ENCODE peak calls at places on chromosomes 2 and 18, in six cellular contexts. One of them, this sample, is unnamed.
A peak's percentile ranks its signal among the peaks of the same experiment; 100 is the strongest.

GRCh38 chr2:30628341-30628740 is 178.9 kb downstream of the CAPN13 start:
- DNase-seq in A549: no peak
- DNase-seq in HepG2: no peak
- DNase-seq in GM12878: no peak
- DNase-seq in K562: no peak
- DNase-seq in endothelial cell of umbilical vein: no peak
- DNase-seq in this sample: no peak

GRCh38 chr2:198545411-198545810 is 741.0 kb downstream of the PLCL1 start:
- DNase-seq in A549: no peak
- DNase-seq in HepG2: no peak
- DNase-seq in GM12878: no peak
- DNase-seq in K562: no peak
- DNase-seq in endothelial cell of umbilical vein: no peak
- DNase-seq in this sample: no peak

GRCh38 chr18:50465211-50466153 is 90.6 kb downstream of the SKA1 start:
- DNase-seq in A549: no peak
- DNase-seq in HepG2: no peak
- DNase-seq in GM12878: no peak
- DNase-seq in K562: no peak
- DNase-seq in endothelial cell of umbilical vein: no peak
- DNase-seq in this sample: no peak

GRCh38 chr2:173254659-173255058 is 100.0 kb upstream of the CDCA7 start:
- DNase-seq in A549: peak; percentile 19
- DNase-seq in HepG2: no peak
- DNase-seq in GM12878: no peak
- DNase-seq in K562: no peak
- DNase-seq in endothelial cell of umbilical vein: no peak
- DNase-seq in this sample: no peak

GRCh38 chr2:184835081-184835728 is 236.9 kb downstream of the ZNF804A start:
- DNase-seq in A549: no peak
- DNase-seq in HepG2: peak; percentile 5
- DNase-seq in GM12878: no peak
- DNase-seq in K562: no peak
- DNase-seq in endothelial cell of umbilical vein: no peak
- DNase-seq in this sample: no peak

GRCh38 chr2:3486047-3487027 is 33.0 kb downstream of the ADI1 start:
- DNase-seq in A549: no peak
- DNase-seq in HepG2: no peak
- DNase-seq in GM12878: no peak
- DNase-seq in K562: no peak
- DNase-seq in endothelial cell of umbilical vein: no peak
- DNase-seq in this sample: no peak

GRCh38 chr18:54926593-54927297 is 32.5 kb downstream of the CCDC68 start:
- DNase-seq in A549: no peak
- DNase-seq in HepG2: no peak
- DNase-seq in GM12878: no peak
- DNase-seq in K562: no peak
- DNase-seq in endothelial cell of umbilical vein: no peak
- DNase-seq in this sample: no peak

GRCh38 chr2:181685150-181685688 is 4.9 kb upstream of the NEUROD1 start:
- DNase-seq in A549: no peak
- DNase-seq in HepG2: no peak
- DNase-seq in GM12878: no peak
- DNase-seq in K562: no peak
- DNase-seq in endothelial cell of umbilical vein: no peak
- DNase-seq in this sample: peak; percentile 7

GRCh38 chr2:80050246-80050645 is 254.3 kb downstream of the LRRTM1 start:
- DNase-seq in A549: no peak
- DNase-seq in HepG2: no peak
- DNase-seq in GM12878: no peak
- DNase-seq in K562: no peak
- DNase-seq in endothelial cell of umbilical vein: no peak
- DNase-seq in this sample: no peak

GRCh38 chr2:201118957-201119848 is 3.2 kb downstream of the CFLAR start:
- DNase-seq in A549: no peak
- DNase-seq in HepG2: no peak
- DNase-seq in GM12878: no peak
- DNase-seq in K562: peak; percentile 67
- DNase-seq in endothelial cell of umbilical vein: peak; percentile 68
- DNase-seq in this sample: peak; percentile 86

GRCh38 chr2:234672498-234673150 is 175.7 kb upstream of the ARL4C start:
- DNase-seq in A549: no peak
- DNase-seq in HepG2: no peak
- DNase-seq in GM12878: no peak
- DNase-seq in K562: no peak
- DNase-seq in endothelial cell of umbilical vein: peak; percentile 31
- DNase-seq in this sample: no peak

GRCh38 chr18:36648803-36649202 is 180.0 kb downstream of the TPGS2 start:
- DNase-seq in A549: no peak
- DNase-seq in HepG2: no peak
- DNase-seq in GM12878: no peak
- DNase-seq in K562: no peak
- DNase-seq in endothelial cell of umbilical vein: no peak
- DNase-seq in this sample: no peak

GRCh38 chr2:15120578-15120977 is 440.6 kb downstream of the NBAS start:
- DNase-seq in A549: no peak
- DNase-seq in HepG2: no peak
- DNase-seq in GM12878: no peak
- DNase-seq in K562: no peak
- DNase-seq in endothelial cell of umbilical vein: no peak
- DNase-seq in this sample: peak; percentile 45

GRCh38 chr2:42051168-42052125 is 3.6 kb downstream of the PKDCC start:
- DNase-seq in A549: no peak
- DNase-seq in HepG2: peak; percentile 44
- DNase-seq in GM12878: no peak
- DNase-seq in K562: no peak
- DNase-seq in endothelial cell of umbilical vein: no peak
- DNase-seq in this sample: no peak

GRCh38 chr2:11123856-11124759 is 31.2 kb upstream of the SLC66A3 start:
- DNase-seq in A549: peak; percentile 77
- DNase-seq in HepG2: peak; percentile 43
- DNase-seq in GM12878: no peak
- DNase-seq in K562: peak; percentile 70
- DNase-seq in endothelial cell of umbilical vein: peak; percentile 52
- DNase-seq in this sample: peak; percentile 67

GRCh38 chr2:70830333-70830732 is 5.3 kb downstream of the CD207 start:
- DNase-seq in A549: no peak
- DNase-seq in HepG2: no peak
- DNase-seq in GM12878: no peak
- DNase-seq in K562: no peak
- DNase-seq in endothelial cell of umbilical vein: peak; percentile 12
- DNase-seq in this sample: no peak

GRCh38 chr2:24886640-24887324 is 33.3 kb downstream of the ADCY3 start:
- DNase-seq in A549: no peak
- DNase-seq in HepG2: no peak
- DNase-seq in GM12878: no peak
- DNase-seq in K562: no peak
- DNase-seq in endothelial cell of umbilical vein: peak; percentile 85
- DNase-seq in this sample: peak; percentile 42

GRCh38 chr18:74290831-74291770 is 662 bp downstream of the CYB5A start:
- DNase-seq in A549: no peak
- DNase-seq in HepG2: peak; percentile 34
- DNase-seq in GM12878: no peak
- DNase-seq in K562: no peak
- DNase-seq in endothelial cell of umbilical vein: no peak
- DNase-seq in this sample: peak; percentile 8

GRCh38 chr2:213288913-213289700 is 4.8 kb downstream of the SPAG16 start:
- DNase-seq in A549: no peak
- DNase-seq in HepG2: no peak
- DNase-seq in GM12878: no peak
- DNase-seq in K562: no peak
- DNase-seq in endothelial cell of umbilical vein: no peak
- DNase-seq in this sample: no peak

GRCh38 chr18:7523772-7524171 is 43.3 kb upstream of the PTPRM start:
- DNase-seq in A549: no peak
- DNase-seq in HepG2: no peak
- DNase-seq in GM12878: no peak
- DNase-seq in K562: no peak
- DNase-seq in endothelial cell of umbilical vein: no peak
- DNase-seq in this sample: no peak

GRCh38 chr18:48859311-48860275 is 91.2 kb downstream of the SMAD7 start:
- DNase-seq in A549: no peak
- DNase-seq in HepG2: no peak
- DNase-seq in GM12878: no peak
- DNase-seq in K562: no peak
- DNase-seq in endothelial cell of umbilical vein: no peak
- DNase-seq in this sample: no peak

GRCh38 chr2:19185061-19185460 is 173.4 kb downstream of the OSR1 start:
- DNase-seq in A549: no peak
- DNase-seq in HepG2: no peak
- DNase-seq in GM12878: no peak
- DNase-seq in K562: no peak
- DNase-seq in endothelial cell of umbilical vein: no peak
- DNase-seq in this sample: peak; percentile 6

GRCh38 chr2:199716807-199717586 is 134.0 kb downstream of the FTCDNL1 start:
- DNase-seq in A549: peak; percentile 51
- DNase-seq in HepG2: peak; percentile 21
- DNase-seq in GM12878: no peak
- DNase-seq in K562: no peak
- DNase-seq in endothelial cell of umbilical vein: no peak
- DNase-seq in this sample: no peak

GRCh38 chr2:165016772-165017411 is 61.6 kb upstream of the SLC38A11 start:
- DNase-seq in A549: peak; percentile 49
- DNase-seq in HepG2: peak; percentile 48
- DNase-seq in GM12878: no peak
- DNase-seq in K562: peak; percentile 11
- DNase-seq in endothelial cell of umbilical vein: peak; percentile 43
- DNase-seq in this sample: peak; percentile 40

GRCh38 chr2:30561349-30561748 is 114.3 kb downstream of the LCLAT1 start:
- DNase-seq in A549: no peak
- DNase-seq in HepG2: peak; percentile 24
- DNase-seq in GM12878: no peak
- DNase-seq in K562: no peak
- DNase-seq in endothelial cell of umbilical vein: no peak
- DNase-seq in this sample: peak; percentile 21

GRCh38 chr2:120434909-120435308 is 89.0 kb downstream of the INHBB start:
- DNase-seq in A549: no peak
- DNase-seq in HepG2: no peak
- DNase-seq in GM12878: no peak
- DNase-seq in K562: no peak
- DNase-seq in endothelial cell of umbilical vein: no peak
- DNase-seq in this sample: no peak

GRCh38 chr2:148122788-148123187 is 101.9 kb downstream of the MBD5 start:
- DNase-seq in A549: no peak
- DNase-seq in HepG2: no peak
- DNase-seq in GM12878: no peak
- DNase-seq in K562: no peak
- DNase-seq in endothelial cell of umbilical vein: no peak
- DNase-seq in this sample: no peak
- TF ChIP-seq MYC in A549: no peak
- TF ChIP-seq MYC in HepG2: no peak
- TF ChIP-seq MYC in GM12878: no peak
- TF ChIP-seq MYC in K562: no peak
- TF ChIP-seq MYC in endothelial cell of umbilical vein: no peak
- TF ChIP-seq MYC in this sample: no peak

GRCh38 chr2:46471-47345 is at the start of gene FAM110C:
- DNase-seq in A549: no peak
- DNase-seq in HepG2: peak; percentile 48
- DNase-seq in GM12878: no peak
- DNase-seq in K562: no peak
- DNase-seq in endothelial cell of umbilical vein: no peak
- DNase-seq in this sample: no peak
- H3K4me3 ChIP-seq in A549: peak within 1 kb of the TSS; percentile 51
- H3K4me3 ChIP-seq in HepG2: peak within 1 kb of the TSS; percentile 73
- H3K4me3 ChIP-seq in GM12878: no peak within 1 kb of the TSS
- H3K4me3 ChIP-seq in K562: no peak within 1 kb of the TSS
- H3K4me3 ChIP-seq in endothelial cell of umbilical vein: no peak within 1 kb of the TSS
- H3K4me3 ChIP-seq in this sample: no peak within 1 kb of the TSS

GRCh38 chr2:96537066-96537733 is 648 bp downstream of the ARID5A start:
- DNase-seq in A549: no peak
- DNase-seq in HepG2: no peak
- DNase-seq in GM12878: peak; percentile 66
- DNase-seq in K562: peak; percentile 72
- DNase-seq in endothelial cell of umbilical vein: peak; percentile 64
- DNase-seq in this sample: peak; percentile 97

GRCh38 chr2:96540136-96540535 is 3.6 kb downstream of the ARID5A start:
- DNase-seq in A549: no peak
- DNase-seq in HepG2: no peak
- DNase-seq in GM12878: no peak
- DNase-seq in K562: no peak
- DNase-seq in endothelial cell of umbilical vein: no peak
- DNase-seq in this sample: no peak

GRCh38 chr2:96537734-96538486 is 1.4 kb downstream of the ARID5A start:
- DNase-seq in A549: no peak
- DNase-seq in HepG2: no peak
- DNase-seq in GM12878: no peak
- DNase-seq in K562: no peak
- DNase-seq in endothelial cell of umbilical vein: peak; percentile 23
- DNase-seq in this sample: peak; percentile 43

GRCh38 chr2:96539215-96539920 is 2.8 kb downstream of the ARID5A start:
- DNase-seq in A549: no peak
- DNase-seq in HepG2: no peak
- DNase-seq in GM12878: no peak
- DNase-seq in K562: no peak
- DNase-seq in endothelial cell of umbilical vein: no peak
- DNase-seq in this sample: no peak

GRCh38 chr2:96538487-96539214 is 2.1 kb downstream of the ARID5A start:
- DNase-seq in A549: no peak
- DNase-seq in HepG2: peak; percentile 74
- DNase-seq in GM12878: peak; percentile 31
- DNase-seq in K562: no peak
- DNase-seq in endothelial cell of umbilical vein: peak; percentile 88
- DNase-seq in this sample: peak; percentile 46
- TF ChIP-seq POLR2A in A549: no peak
- TF ChIP-seq POLR2A in HepG2: no peak
- TF ChIP-seq POLR2A in GM12878: peak; percentile 47
- TF ChIP-seq POLR2A in K562: no peak
- TF ChIP-seq POLR2A in endothelial cell of umbilical vein: no peak
- TF ChIP-seq POLR2A in this sample: no peak

DNA sequence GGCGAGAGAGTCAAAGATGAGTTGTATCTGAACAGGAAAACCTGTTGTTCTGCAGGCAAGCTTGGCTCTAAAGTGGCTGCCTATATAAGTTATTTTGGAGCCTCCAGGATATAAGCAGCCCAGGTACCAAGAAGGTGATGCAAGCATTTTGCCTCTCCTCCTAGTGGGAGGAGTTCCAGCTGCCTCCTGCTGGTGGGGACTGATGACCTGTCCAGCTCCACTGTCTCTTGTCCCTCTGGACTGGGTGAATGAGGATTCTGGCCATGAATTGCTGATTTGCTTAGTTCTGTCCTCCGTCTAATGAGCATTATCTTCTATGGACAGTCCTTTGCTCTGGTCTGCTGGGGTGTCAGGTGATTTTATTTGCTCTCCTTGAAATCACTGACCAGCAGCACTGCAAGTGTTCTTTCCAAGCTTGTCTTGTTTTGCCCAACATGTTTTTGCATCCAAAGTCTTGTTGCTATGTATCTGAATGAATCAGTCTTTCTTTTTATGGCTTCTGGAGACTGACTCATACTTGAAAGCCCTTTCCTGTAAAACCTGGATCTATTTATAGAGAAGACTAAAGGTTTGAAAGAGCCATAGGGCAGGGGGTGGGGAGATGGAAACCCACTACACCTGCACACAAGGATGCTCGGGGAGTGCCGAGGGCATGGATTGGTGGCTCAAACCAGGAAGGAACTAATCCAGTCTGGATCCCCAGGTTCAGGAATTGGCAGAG is 40.6 kb upstream of the EFHD1 start:
- DNase-seq in A549: peak; percentile 77
- DNase-seq in HepG2: peak; percentile 29
- DNase-seq in GM12878: no peak
- DNase-seq in K562: peak; percentile 6
- DNase-seq in endothelial cell of umbilical vein: peak; percentile 70
- DNase-seq in this sample: no peak
- TF ChIP-seq MYC in A549: no peak
- TF ChIP-seq MYC in HepG2: no peak
- TF ChIP-seq MYC in GM12878: no peak
- TF ChIP-seq MYC in K562: no peak
- TF ChIP-seq MYC in endothelial cell of umbilical vein: no peak
- TF ChIP-seq MYC in this sample: no peak

GRCh38 chr2:37306024-37306423 is 18.6 kb downstream of the PRKD3 start:
- DNase-seq in A549: no peak
- DNase-seq in HepG2: no peak
- DNase-seq in GM12878: no peak
- DNase-seq in K562: no peak
- DNase-seq in endothelial cell of umbilical vein: peak; percentile 24
- DNase-seq in this sample: no peak
- H3K4me3 ChIP-seq in A549: no peak overlapping the region
- H3K4me3 ChIP-seq in HepG2: no peak overlapping the region
- H3K4me3 ChIP-seq in GM12878: no peak overlapping the region
- H3K4me3 ChIP-seq in K562: no peak overlapping the region
- H3K4me3 ChIP-seq in endothelial cell of umbilical vein: no peak overlapping the region
- H3K4me3 ChIP-seq in this sample: no peak overlapping the region